ENCODE peak calls at places on chromosome 3, in six cellular contexts. L, C, T, Q, E and N are unnamed samples.

GRCh38 chr3:105866656-105867653 is 1.9 kb downstream of the CBLB start:
- DNase-seq in L (no peak), Q (peak; percentile 40), T (no peak), E (no peak), C (peak; percentile 45), N (no peak)

GRCh38 chr3:41290736-41291135 is 91.4 kb downstream of the CTNNB1 start:
- DNase-seq in Q (no peak), L (no peak), C (no peak), T (no peak), E (no peak), N (no peak)

GRCh38 chr3:153052096-153052460 is 109.9 kb upstream of the RAP2B start:
- DNase-seq in C (no peak), E (peak; percentile 92), T (no peak), L (peak; percentile 83), Q (peak; percentile 95), N (no peak)

GRCh38 chr3:113537155-113537554 is 4.8 kb downstream of the SIDT1 start:
- DNase-seq in T (no peak), E (no peak), L (no peak), C (no peak), Q (no peak), N (no peak)

GRCh38 chr3:10395671-10396070 is 74.8 kb upstream of the SEC13 start:
- DNase-seq in E (no peak), Q (no peak), C (peak; percentile 36), T (no peak), L (no peak), N (no peak)

GRCh38 chr3:157920804-157921203 is 185.4 kb downstream of the SHOX2 start:
- DNase-seq in E (no peak), L (no peak), Q (no peak), C (no peak), T (no peak), N (no peak)

GRCh38 chr3:44396200-44397171 is 57.9 kb downstream of the TCAIM start:
- DNase-seq in C (no peak), Q (no peak), L (no peak), T (no peak), E (no peak), N (no peak)

GRCh38 chr3:48215876-48216275 is 7.4 kb upstream of the CAMP start:
- DNase-seq in Q (no peak), L (peak; percentile 58), T (no peak), C (no peak), E (no peak), N (no peak)

GRCh38 chr3:36372534-36372935 is 7.8 kb upstream of the STAC start:
- DNase-seq in E (peak; percentile 42), T (no peak), C (no peak), L (no peak), Q (no peak), N (no peak)

GRCh38 chr3:100040446-100040845 is 73.9 kb downstream of the FILIP1L start:
- DNase-seq in E (no peak), L (no peak), C (no peak), T (no peak), Q (peak; percentile 68), N (no peak)

DNA sequence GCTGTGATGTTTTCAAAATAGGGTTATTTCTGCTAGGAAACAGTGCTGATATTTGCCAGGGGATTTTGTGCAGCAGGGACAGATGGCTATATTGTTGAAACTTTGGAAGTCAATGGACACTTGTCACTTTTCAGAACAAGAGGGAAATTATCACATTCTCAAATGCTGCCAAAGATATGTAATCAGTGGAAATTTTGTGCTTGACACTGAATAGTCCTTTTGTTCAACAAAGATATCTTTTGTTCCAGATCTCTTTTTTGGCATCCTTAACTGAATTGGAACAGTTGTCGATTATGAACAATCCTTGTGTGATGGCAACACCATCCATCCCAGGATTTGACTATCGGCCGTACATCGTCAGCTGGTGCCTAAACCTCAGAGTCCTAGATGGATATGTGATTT is 7.8 kb downstream of the CEP97 start:
- DNase-seq in T (no peak), C (no peak), Q (no peak), L (no peak), E (no peak), N (no peak)
- H3K36me3 ChIP-seq in T (peaks cover 34% of the 10 kb centered on the region), C (peaks cover 23% of the 10 kb centered on the region), Q (peaks cover 35% of the 10 kb centered on the region), L (peaks cover 1% of the 10 kb centered on the region), E (peaks cover 10% of the 10 kb centered on the region), N (peaks cover 18% of the 10 kb centered on the region)

DNA sequence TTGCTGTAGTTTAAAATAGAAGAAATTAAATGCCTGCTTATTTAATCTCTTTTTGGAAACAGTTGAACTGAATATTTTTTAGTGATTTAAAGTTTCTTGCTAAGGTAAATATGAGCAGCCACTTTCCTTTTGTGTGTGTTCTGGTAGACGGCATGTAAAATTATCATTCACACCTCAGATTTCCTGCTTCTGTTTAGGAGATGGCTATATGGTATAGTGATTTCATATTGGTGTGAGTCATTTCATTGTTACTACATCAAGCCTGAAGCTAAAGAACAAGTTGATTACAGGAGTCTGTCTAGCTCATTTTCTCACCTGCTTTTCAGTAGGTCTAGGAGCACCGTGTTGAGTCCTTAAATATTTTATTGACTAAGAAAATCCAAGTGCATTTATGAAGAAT is 2.2 kb downstream of the LRCH3 start:
- DNase-seq in L (no peak), E (peak; percentile 45), Q (peak; percentile 63), T (no peak), C (peak; percentile 22), N (no peak)
- H3K4me3 ChIP-seq in L (peak overlapping the region; percentile 18), E (no peak overlapping the region), Q (no peak overlapping the region), T (no peak overlapping the region), C (no peak overlapping the region), N (no peak overlapping the region)

DNA sequence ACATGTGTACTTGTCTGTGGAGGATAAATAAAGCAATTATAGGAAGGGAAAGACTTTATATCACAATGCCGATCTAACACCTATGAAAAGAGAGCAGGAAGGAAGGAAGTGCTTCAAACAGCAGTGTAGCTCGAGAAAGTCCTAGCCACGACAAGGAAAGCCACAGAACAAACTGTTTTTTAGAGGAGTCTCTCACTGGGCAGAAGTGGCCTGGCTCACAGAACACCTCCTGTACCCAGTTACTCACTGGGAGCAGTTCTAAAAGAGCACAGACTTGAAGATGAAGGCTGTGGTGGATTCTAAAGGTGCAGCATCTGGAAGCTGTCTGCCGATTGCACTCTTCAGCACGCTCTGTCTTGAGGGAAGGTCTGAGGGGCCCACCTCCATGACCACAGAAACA is 248.8 kb upstream of the ATP11B start:
- DNase-seq in L (no peak), E (no peak), Q (no peak), T (no peak), C (no peak), N (no peak)
- H3K27me3 ChIP-seq in L (no peaks in the 10 kb centered on the region), E (no peaks in the 10 kb centered on the region), Q (no peaks in the 10 kb centered on the region), T (no peaks in the 10 kb centered on the region), C (no peaks in the 10 kb centered on the region), N (no peaks in the 10 kb centered on the region)

GRCh38 chr3:172334743-172335142 is 113.5 kb downstream of the GHSR start:
- DNase-seq in T (no peak), C (no peak), L (no peak), E (peak; percentile 28), Q (no peak), N (no peak)

GRCh38 chr3:172330413-172330812 is 117.8 kb downstream of the GHSR start:
- DNase-seq in C (no peak), T (no peak), E (no peak), L (no peak), Q (no peak), N (no peak)

GRCh38 chr3:172333042-172333377 is 115.2 kb downstream of the GHSR start:
- DNase-seq in E (no peak), Q (no peak), T (no peak), C (no peak), L (no peak), N (no peak)

GRCh38 chr3:172332256-172333041 is 115.8 kb downstream of the GHSR start:
- DNase-seq in Q (peak; percentile 61), E (peak; percentile 17), T (peak; percentile 4), C (peak; percentile 29), L (peak; percentile 62), N (peak; percentile 64)

DNA sequence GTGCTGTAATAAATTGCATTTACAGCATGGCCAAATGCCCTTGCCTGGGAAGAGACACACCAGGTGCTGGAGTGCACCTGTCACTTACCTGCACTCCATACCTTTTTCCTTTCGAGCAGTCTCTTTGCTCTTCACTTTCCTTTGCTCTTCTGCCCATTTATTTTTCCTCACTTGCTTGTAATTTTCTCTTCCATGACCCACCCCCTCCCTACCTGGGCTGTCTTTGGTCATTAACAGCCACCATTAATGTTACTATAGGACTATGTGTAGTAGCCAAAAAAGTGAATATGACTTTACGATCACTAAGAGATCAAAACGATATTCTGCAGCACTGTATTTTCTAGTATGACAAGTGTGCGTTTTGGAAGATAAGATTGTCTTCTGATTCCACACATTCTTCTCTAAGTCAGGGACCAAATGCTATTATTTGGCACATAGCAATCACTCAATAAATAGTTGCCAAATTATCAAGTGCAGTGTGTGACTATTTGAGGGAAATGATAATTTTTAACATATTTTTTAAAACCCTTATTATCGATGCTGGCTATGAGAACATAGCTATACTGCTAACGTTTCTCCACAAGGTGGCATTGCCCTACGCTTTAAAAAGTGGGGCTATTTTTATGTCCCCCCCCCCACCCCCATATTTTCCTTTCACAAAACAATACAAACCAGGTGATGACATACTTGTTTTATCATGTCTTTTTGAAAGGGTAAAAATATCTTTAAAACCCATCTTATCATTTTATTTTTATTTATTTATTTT is 114.4 kb downstream of the GHSR start:
- DNase-seq in E (no peak), T (no peak), Q (no peak), L (no peak), C (no peak), N (no peak)
- H3K36me3 ChIP-seq in E (peaks cover 14% of the 10 kb centered on the region), T (no peaks in the 10 kb centered on the region), Q (peaks cover 36% of the 10 kb centered on the region), L (peaks cover 6% of the 10 kb centered on the region), C (no peaks in the 10 kb centered on the region), N (peaks cover 16% of the 10 kb centered on the region)

GRCh38 chr3:141384157-141384556 is 15.9 kb downstream of the ZBTB38 start:
- DNase-seq in L (no peak), C (no peak), T (no peak), Q (peak; percentile 70), E (no peak), N (no peak)
- H3K4me3 ChIP-seq in L (no peak overlapping the region), C (no peak overlapping the region), T (no peak overlapping the region), Q (peak overlapping the region; percentile 44), E (no peak overlapping the region), N (no peak overlapping the region)

GRCh38 chr3:195032106-195032759 is 238.7 kb downstream of the XXYLT1 start:
- DNase-seq in C (no peak), Q (no peak), E (no peak), T (no peak), L (no peak), N (no peak)
- H3K27me3 ChIP-seq in C (no peaks in the 10 kb centered on the region), Q (peaks cover 26% of the 10 kb centered on the region), E (no peaks in the 10 kb centered on the region), T (no peaks in the 10 kb centered on the region), L (no peaks in the 10 kb centered on the region), N (peaks cover 6% of the 10 kb centered on the region)

DNA sequence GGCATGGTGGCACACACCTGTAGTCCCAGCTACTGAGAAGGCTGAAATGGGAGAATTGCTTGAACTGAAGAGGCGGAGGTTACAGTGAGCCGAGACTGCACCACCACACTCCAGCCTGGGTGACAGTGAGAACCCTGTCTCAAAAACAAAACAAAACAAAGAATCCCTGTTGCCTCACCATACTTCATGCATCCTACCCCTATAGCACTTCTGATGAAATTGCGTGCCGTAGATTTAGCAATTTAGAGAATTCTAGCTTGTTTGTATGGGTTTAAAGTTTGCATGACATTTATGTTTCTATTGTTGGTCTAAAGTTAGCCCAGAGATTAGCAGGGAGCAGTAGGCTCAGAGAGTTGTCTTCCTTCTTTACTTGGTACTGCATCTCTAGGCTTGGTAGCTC is 7.8 kb downstream of the RAB5A start:
- DNase-seq in L (no peak), T (no peak), E (no peak), Q (no peak), C (no peak), N (no peak)
- H3K36me3 ChIP-seq in L (peaks cover 2% of the 10 kb centered on the region), T (peaks cover 11% of the 10 kb centered on the region), E (peaks cover 6% of the 10 kb centered on the region), Q (peaks cover 35% of the 10 kb centered on the region), C (peaks cover 16% of the 10 kb centered on the region), N (peaks cover 25% of the 10 kb centered on the region)